ENCODE peak calls at places on chromosomes 16 and 17, in six cellular contexts. Q is IMR-90, T is A549, C is GM12878, Y is HEK293T, E is K562. Z is an unnamed sample.

GRCh38 chr17:15404116-15404730 is 62.8 kb upstream of the TEKT3 start:
- DNase-seq in E (no peak), Y (no peak), Q (peak), T (no peak), C (no peak), Z (no peak)

GRCh38 chr16:4494746-4495490 is 18.7 kb downstream of the HMOX2 start:
- DNase-seq in T (peak), Q (peak), C (no peak), E (no peak), Y (no peak), Z (no peak)

GRCh38 chr17:17493249-17493985 is 2.8 kb downstream of the RASD1 start:
- DNase-seq in T (no peak), Q (no peak), Y (no peak), C (no peak), E (no peak), Z (no peak)

GRCh38 chr16:86252596-86252995 is 257.7 kb upstream of the FOXF1 start:
- DNase-seq in Q (peak), C (no peak), Y (peak), E (peak), T (peak), Z (no peak)

GRCh38 chr17:17043668-17044226 is 1.5 kb downstream of the MPRIP start:
- DNase-seq in Y (no peak), Q (peak), E (no peak), C (no peak), T (peak), Z (no peak)

GRCh38 chr16:2087426-2088191 is 39.8 kb downstream of the TSC2 start:
- DNase-seq in C (no peak), Y (no peak), Q (no peak), T (no peak), E (no peak), Z (no peak)

GRCh38 chr17:65018612-65019290 is 37.8 kb downstream of the GNA13 start:
- DNase-seq in C (no peak), E (no peak), Y (no peak), T (no peak), Q (peak), Z (no peak)

GRCh38 chr16:82995927-82996441 is 369.2 kb downstream of the CDH13 start:
- DNase-seq in E (no peak), Q (peak), Y (no peak), T (no peak), C (no peak), Z (no peak)

GRCh38 chr16:17370233-17371013 is 100.3 kb downstream of the XYLT1 start:
- DNase-seq in C (no peak), E (no peak), Q (peak), T (no peak), Y (no peak), Z (no peak)

GRCh38 chr17:21014498-21014897 is 28.3 kb downstream of the USP22 start:
- DNase-seq in Q (no peak), E (no peak), T (no peak), C (no peak), Y (no peak), Z (no peak)

GRCh38 chr16:66367968-66368891 is 1.7 kb downstream of the CDH5 start:
- DNase-seq in C (no peak), E (no peak), T (no peak), Q (no peak), Y (no peak), Z (no peak)

GRCh38 chr17:42484304-42484703 is 25.6 kb downstream of the ATP6V0A1 start:
- DNase-seq in E (no peak), T (no peak), Q (no peak), C (peak), Y (no peak), Z (peak)

GRCh38 chr17:411416-412120 is 59.0 kb upstream of the RPH3AL start:
- DNase-seq in Q (no peak), C (no peak), T (no peak), Y (no peak), E (no peak), Z (no peak)

GRCh38 chr16:525123-525519 is 2.4 kb upstream of the CAPN15 start:
- DNase-seq in Y (no peak), T (no peak), C (no peak), Q (no peak), E (no peak), Z (no peak)
- TF ChIP-seq BHLHE40 in Y (no peak), T (no peak), C (no peak), Q (no peak), E (no peak), Z (no peak)

DNA sequence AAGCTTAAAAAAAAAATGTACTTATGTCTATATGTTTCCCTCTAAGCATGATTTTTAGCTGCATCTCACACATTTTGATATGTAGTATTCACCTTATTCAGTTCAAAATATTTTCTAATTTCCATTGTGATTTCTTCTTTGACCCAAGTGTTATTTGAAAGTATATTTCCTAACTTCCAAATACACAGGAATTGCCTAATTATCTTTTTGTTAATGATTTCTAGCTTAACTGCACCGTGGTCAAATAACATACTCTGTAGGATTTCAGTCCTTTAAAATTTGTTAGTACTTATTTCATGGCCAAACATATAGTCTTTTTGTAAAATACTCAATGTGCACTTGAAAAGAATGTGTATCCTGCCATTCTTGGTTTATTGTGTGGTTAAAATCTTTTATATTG is 11.3 kb downstream of the TMEM220 start:
- DNase-seq in Y (no peak), E (no peak), Q (no peak), T (no peak), C (no peak), Z (no peak)
- TF ChIP-seq BHLHE40 in Y (no peak), E (no peak), Q (no peak), T (no peak), C (no peak), Z (no peak)

GRCh38 chr16:90077757-90078593 is 844 bp upstream of the PRDM7 start:
- DNase-seq in Y (no peak), Q (peak), C (no peak), E (peak), T (peak), Z (no peak)
- TF ChIP-seq BHLHE40 in Y (no peak), Q (no peak), C (no peak), E (no peak), T (no peak), Z (no peak)

GRCh38 chr17:4588862-4589625 is 4.7 kb downstream of the SMTNL2 start:
- DNase-seq in Y (no peak), C (no peak), Q (no peak), T (no peak), E (no peak), Z (no peak)

GRCh38 chr17:4593021-4593797 is 8.9 kb downstream of the SMTNL2 start:
- DNase-seq in E (no peak), Q (no peak), Y (no peak), C (no peak), T (no peak), Z (no peak)

GRCh38 chr17:4590981-4591453 is 6.7 kb downstream of the SMTNL2 start:
- DNase-seq in C (no peak), T (no peak), Q (no peak), Y (no peak), E (no peak), Z (no peak)

GRCh38 chr17:4592240-4593005 is 8.1 kb downstream of the SMTNL2 start:
- DNase-seq in E (no peak), Y (no peak), T (no peak), Q (no peak), C (no peak), Z (no peak)

DNA sequence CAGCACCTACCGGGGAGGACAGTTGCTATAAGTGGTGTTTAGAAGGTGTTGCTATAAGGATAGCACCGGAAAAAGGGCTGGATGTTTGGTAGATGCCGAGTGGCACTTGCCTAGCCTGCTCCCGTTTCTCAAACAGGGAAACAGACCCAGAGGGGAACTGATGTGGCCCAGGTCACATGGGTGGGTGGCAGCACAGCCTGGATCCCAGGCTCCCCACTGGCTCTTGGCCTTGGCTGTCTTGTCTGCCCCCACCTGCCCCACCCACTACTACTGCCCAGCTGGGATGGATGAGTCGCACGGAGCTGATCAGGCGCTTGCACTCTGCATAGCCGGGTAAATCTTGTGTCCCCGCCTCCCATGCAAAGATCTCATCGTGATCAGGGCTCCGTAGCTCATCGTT is 7.2 kb downstream of the SMTNL2 start:
- DNase-seq in C (no peak), Q (peak), T (peak), Y (no peak), E (no peak), Z (no peak)
- TF ChIP-seq BHLHE40 in C (no peak), Q (no peak), T (no peak), Y (no peak), E (no peak), Z (no peak)

GRCh38 chr16:87831421-87832136 is 37.7 kb downstream of the SLC7A5 start:
- DNase-seq in Q (no peak), E (no peak), T (peak), C (no peak), Y (no peak), Z (no peak)

GRCh38 chr16:87829988-87830672 is 39.2 kb downstream of the SLC7A5 start:
- DNase-seq in Y (no peak), C (no peak), Q (no peak), E (no peak), T (peak), Z (no peak)

GRCh38 chr16:87829123-87829980 is 40.0 kb downstream of the SLC7A5 start:
- DNase-seq in Q (no peak), Y (no peak), C (no peak), E (no peak), T (peak), Z (no peak)

GRCh38 chr16:87832137-87832527 is 37.2 kb downstream of the SLC7A5 start:
- DNase-seq in Y (no peak), Q (no peak), T (peak), E (no peak), C (no peak), Z (no peak)

DNA sequence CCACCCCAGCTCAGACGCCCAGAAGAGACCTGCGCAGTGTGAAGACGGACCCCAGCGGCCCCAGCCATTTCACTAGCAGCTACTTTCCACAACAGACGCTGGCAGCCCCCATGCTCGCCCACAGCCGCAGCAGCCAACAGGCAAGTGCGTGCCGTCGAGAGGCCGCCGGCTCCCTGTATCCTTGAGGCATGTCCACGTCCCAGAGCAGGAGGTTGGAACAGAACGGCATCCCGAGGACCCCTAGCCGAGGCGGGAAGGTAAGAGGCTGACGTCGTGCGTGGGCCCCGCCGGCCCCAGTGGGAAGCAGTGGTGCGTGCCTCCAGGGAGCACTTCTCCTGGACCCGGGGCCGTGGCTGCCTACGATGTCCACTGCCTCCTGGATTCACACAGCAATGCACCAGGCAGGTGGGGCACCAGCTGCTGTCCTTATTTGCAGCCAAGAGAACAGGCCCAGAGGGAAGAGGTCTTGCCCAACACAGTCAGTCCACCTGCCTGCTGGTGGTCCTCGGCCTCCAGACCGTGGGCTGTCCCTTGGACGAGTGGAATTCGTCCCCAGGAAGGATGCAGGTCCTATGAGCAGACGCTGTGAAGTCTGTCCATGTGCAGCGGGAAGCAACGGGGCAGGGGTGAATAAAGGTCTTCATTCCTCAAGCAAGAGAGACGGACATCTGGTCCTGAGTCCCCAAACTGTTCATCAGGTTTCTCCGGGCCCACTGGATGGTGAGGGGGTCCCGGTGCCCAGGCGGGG is 38.5 kb downstream of the SLC7A5 start:
- DNase-seq in Y (no peak), E (no peak), T (peak), Q (no peak), C (no peak), Z (no peak)
- TF ChIP-seq BHLHE40 in Y (no peak), E (no peak), T (no peak), Q (no peak), C (no peak), Z (no peak)

DNA sequence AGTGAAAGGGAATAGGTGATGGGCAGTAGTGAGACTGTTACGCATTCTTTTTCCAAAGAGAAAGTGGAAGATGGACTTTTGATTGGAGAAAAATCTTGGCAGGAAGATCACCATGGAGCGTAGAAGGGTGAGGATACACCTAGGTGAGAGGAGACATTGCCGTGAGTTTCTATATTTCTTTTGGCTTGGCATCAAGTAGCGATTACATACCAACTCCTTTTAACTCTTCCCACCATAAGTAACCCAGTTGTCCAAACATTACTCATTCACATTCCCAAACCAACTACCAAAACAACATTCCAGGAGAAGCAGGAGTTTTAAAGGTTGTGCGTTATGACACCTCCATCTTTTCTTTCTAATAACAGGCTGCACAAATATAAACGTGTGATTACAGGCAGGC is 10.7 kb upstream of the KRT28 start:
- DNase-seq in E (no peak), Y (no peak), T (peak), Q (peak), C (no peak), Z (peak)
- TF ChIP-seq BHLHE40 in E (no peak), Y (no peak), T (no peak), Q (no peak), C (no peak), Z (no peak)

GRCh38 chr16:84683691-84684591 is 15.9 kb upstream of the USP10 start:
- DNase-seq in T (no peak), Q (no peak), C (no peak), Y (no peak), E (no peak), Z (no peak)
- TF ChIP-seq BHLHE40 in T (no peak), Q (no peak), C (no peak), Y (no peak), E (no peak), Z (no peak)

DNA sequence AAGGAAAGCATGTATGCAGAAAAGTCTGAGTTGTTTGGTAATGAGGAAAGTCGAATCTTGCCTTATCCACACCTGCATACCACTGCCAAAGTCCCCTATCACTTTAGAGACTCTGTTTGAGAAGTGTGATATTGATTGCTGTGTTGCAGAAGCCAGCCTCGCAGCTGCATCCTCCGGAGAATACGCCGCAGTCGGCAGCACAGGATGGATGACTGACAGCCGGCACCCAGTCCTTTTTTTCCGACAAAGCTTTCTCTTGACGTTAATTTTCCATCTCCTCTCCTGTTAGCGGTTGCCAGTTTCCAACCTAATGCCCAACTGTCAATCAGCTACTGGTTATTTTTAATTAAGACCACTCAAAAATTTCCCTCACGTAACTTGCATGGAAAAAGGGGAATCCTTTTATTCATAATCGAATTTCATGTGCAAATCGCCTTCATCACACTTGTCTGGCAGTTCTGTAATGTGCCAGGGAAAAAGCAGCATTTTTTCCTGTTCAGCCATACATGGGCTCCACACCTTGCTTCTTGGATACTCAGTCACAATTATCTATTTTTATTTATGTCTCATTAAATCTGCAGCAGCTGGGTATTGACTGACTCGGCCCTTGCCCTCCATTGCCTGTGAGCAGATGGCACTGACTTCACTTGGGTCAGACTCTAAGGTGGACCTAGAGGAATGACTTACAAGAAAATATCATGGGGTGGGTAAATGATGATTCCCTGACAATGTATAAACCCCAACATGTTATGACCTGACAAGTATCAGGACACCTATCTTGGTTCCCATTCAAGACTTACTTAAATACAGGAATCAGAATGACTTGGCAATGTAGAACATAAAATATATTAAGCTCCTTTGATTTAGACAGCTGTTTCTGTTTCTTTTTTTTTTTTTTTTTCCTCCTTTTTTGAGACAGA is 953.8 kb downstream of the CDH11 start:
- DNase-seq in Y (no peak), Q (no peak), E (no peak), C (no peak), T (no peak), Z (no peak)
- TF ChIP-seq BHLHE40 in Y (no peak), Q (no peak), E (no peak), C (no peak), T (no peak), Z (no peak)

GRCh38 chr17:66805567-66805966 is 29.4 kb upstream of the CACNG5 start:
- DNase-seq in T (no peak), C (no peak), E (no peak), Y (no peak), Q (no peak), Z (no peak)

GRCh38 chr17:66803474-66803951 is 31.4 kb upstream of the CACNG5 start:
- DNase-seq in Q (no peak), E (no peak), T (no peak), C (no peak), Y (no peak), Z (no peak)

GRCh38 chr17:66810951-66811682 is 23.8 kb upstream of the CACNG5 start:
- DNase-seq in T (no peak), C (no peak), Y (no peak), Q (no peak), E (no peak), Z (no peak)

GRCh38 chr17:66809408-66809807 is 25.5 kb upstream of the CACNG5 start:
- DNase-seq in C (no peak), E (no peak), T (no peak), Q (no peak), Y (no peak), Z (no peak)

DNA sequence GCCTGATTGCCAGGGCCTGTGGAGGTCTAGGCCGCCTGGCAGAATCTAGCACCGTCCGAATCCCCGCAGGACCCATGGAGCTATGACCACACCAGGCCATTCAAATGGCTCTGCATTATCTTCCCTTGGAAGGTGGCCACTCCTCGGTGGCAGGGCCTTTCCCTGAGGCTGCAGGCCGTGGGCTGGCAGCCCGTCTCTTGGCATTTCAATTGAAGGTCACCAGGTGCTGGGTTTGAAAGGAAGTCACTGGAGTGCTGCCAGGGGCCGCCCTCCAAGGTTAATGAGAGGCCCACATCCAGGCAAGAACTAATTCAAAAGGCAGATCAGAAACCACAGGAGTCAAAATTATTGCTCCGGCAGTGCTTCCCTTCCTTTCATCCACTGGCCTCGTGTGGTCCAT is 27.7 kb upstream of the CACNG5 start:
- DNase-seq in Q (no peak), Y (no peak), T (no peak), C (no peak), E (no peak), Z (no peak)
- TF ChIP-seq BHLHE40 in Q (no peak), Y (no peak), T (no peak), C (no peak), E (no peak), Z (no peak)

GRCh38 chr17:82457071-82457789 is 1.3 kb upstream of the NARF start:
- DNase-seq in Q (no peak), C (no peak), E (no peak), Y (no peak), T (no peak), Z (peak)
- TF ChIP-seq BHLHE40 in Q (no peak), C (no peak), E (no peak), Y (no peak), T (no peak), Z (no peak)